ENCODE peak calls at places on chromosome 7, in four cellular contexts. One of them, this sample, is unnamed.

GRCh38 chr7:48296976-48297375 is 125.7 kb downstream of the ABCA13 start:
- DNase-seq in Panc1: no peak
- DNase-seq in endodermal cell: no peak
- DNase-seq in right atrium auricular region: no peak
- DNase-seq in this sample: no peak

GRCh38 chr7:48101352-48101751 is 12.3 kb downstream of the UPP1 start:
- DNase-seq in endodermal cell: peak; percentile 28
- DNase-seq in right atrium auricular region: no peak
- DNase-seq in Panc1: no peak
- DNase-seq in this sample: no peak

GRCh38 chr7:117186631-117187030 is 136.2 kb downstream of the WNT2 start:
- DNase-seq in endodermal cell: no peak
- DNase-seq in Panc1: no peak
- DNase-seq in right atrium auricular region: no peak
- DNase-seq in this sample: no peak

GRCh38 chr7:47291461-47292051 is 290.4 kb downstream of the TNS3 start:
- DNase-seq in endodermal cell: no peak
- DNase-seq in right atrium auricular region: peak; percentile 59
- DNase-seq in Panc1: peak; percentile 84
- DNase-seq in this sample: no peak

GRCh38 chr7:28581351-28581750 is 169.0 kb downstream of the CREB5 start:
- DNase-seq in Panc1: no peak
- DNase-seq in right atrium auricular region: no peak
- DNase-seq in endodermal cell: no peak
- DNase-seq in this sample: no peak

GRCh38 chr7:151444632-151445031 is 4.7 kb upstream of the CRYGN start:
- DNase-seq in endodermal cell: no peak
- DNase-seq in Panc1: no peak
- DNase-seq in right atrium auricular region: no peak
- DNase-seq in this sample: no peak

GRCh38 chr7:24708244-24708643 is 49.0 kb downstream of the GSDME start:
- DNase-seq in endodermal cell: no peak
- DNase-seq in Panc1: no peak
- DNase-seq in right atrium auricular region: no peak
- DNase-seq in this sample: no peak

GRCh38 chr7:112619343-112619742 is 138.6 kb downstream of the LSMEM1 start:
- DNase-seq in right atrium auricular region: no peak
- DNase-seq in Panc1: no peak
- DNase-seq in endodermal cell: no peak
- DNase-seq in this sample: no peak

GRCh38 chr7:128104109-128104742 is 73.0 kb upstream of the LRRC4 start:
- DNase-seq in endodermal cell: no peak
- DNase-seq in Panc1: no peak
- DNase-seq in right atrium auricular region: no peak
- DNase-seq in this sample: no peak

GRCh38 chr7:22787936-22788335 is 34.7 kb downstream of the TOMM7 start:
- DNase-seq in right atrium auricular region: no peak
- DNase-seq in endodermal cell: no peak
- DNase-seq in Panc1: no peak
- DNase-seq in this sample: no peak

GRCh38 chr7:63899691-63900393 is 98.8 kb upstream of the ZNF722 start:
- DNase-seq in right atrium auricular region: no peak
- DNase-seq in endodermal cell: no peak
- DNase-seq in Panc1: no peak
- DNase-seq in this sample: peak; percentile 87

GRCh38 chr7:46015107-46015868 is 94.2 kb upstream of the IGFBP3 start:
- DNase-seq in right atrium auricular region: no peak
- DNase-seq in endodermal cell: peak; percentile 92
- DNase-seq in Panc1: no peak
- DNase-seq in this sample: no peak

GRCh38 chr7:77421273-77421672 is 5.1 kb upstream of the GSAP start:
- DNase-seq in endodermal cell: no peak
- DNase-seq in Panc1: no peak
- DNase-seq in right atrium auricular region: no peak
- DNase-seq in this sample: no peak

GRCh38 chr7:147332988-147333387 is 1216.4 kb downstream of the CNTNAP2 start:
- DNase-seq in endodermal cell: no peak
- DNase-seq in right atrium auricular region: no peak
- DNase-seq in Panc1: no peak
- DNase-seq in this sample: no peak

GRCh38 chr7:143285454-143285756 is 647 bp downstream of the TMEM139 start:
- DNase-seq in endodermal cell: no peak
- DNase-seq in Panc1: no peak
- DNase-seq in right atrium auricular region: no peak
- DNase-seq in this sample: peak; percentile 73

GRCh38 chr7:10104292-10104691 is 869.4 kb upstream of the PHF14 start:
- DNase-seq in endodermal cell: no peak
- DNase-seq in Panc1: no peak
- DNase-seq in right atrium auricular region: no peak
- DNase-seq in this sample: no peak

GRCh38 chr7:127673902-127674301 is 21.9 kb downstream of the SND1 start:
- DNase-seq in Panc1: no peak
- DNase-seq in endodermal cell: peak; percentile 49
- DNase-seq in right atrium auricular region: no peak
- DNase-seq in this sample: no peak

GRCh38 chr7:91434821-91435220 is 170.6 kb downstream of the FZD1 start:
- DNase-seq in Panc1: no peak
- DNase-seq in endodermal cell: no peak
- DNase-seq in right atrium auricular region: no peak
- DNase-seq in this sample: no peak

GRCh38 chr7:149414745-149415390 is 46.0 kb downstream of the ZNF777 start:
- DNase-seq in right atrium auricular region: peak; percentile 84
- DNase-seq in endodermal cell: peak; percentile 96
- DNase-seq in Panc1: no peak
- DNase-seq in this sample: no peak

GRCh38 chr7:41891967-41892755 is 189.3 kb upstream of the INHBA start:
- DNase-seq in endodermal cell: peak; percentile 86
- DNase-seq in right atrium auricular region: no peak
- DNase-seq in Panc1: no peak
- DNase-seq in this sample: no peak

GRCh38 chr7:140639366-140640053 is 1.1 kb downstream of the DENND2A start:
- DNase-seq in endodermal cell: peak; percentile 67
- DNase-seq in Panc1: no peak
- DNase-seq in right atrium auricular region: no peak
- DNase-seq in this sample: no peak

GRCh38 chr7:149310990-149311573 is 49.1 kb downstream of the ZNF783 start:
- DNase-seq in right atrium auricular region: peak; percentile 16
- DNase-seq in endodermal cell: no peak
- DNase-seq in Panc1: no peak
- DNase-seq in this sample: no peak

GRCh38 chr7:1700536-1701333 is 30.7 kb downstream of the ELFN1 start:
- DNase-seq in endodermal cell: peak; percentile 33
- DNase-seq in right atrium auricular region: no peak
- DNase-seq in Panc1: no peak
- DNase-seq in this sample: peak; percentile 40

GRCh38 chr7:40839881-40840280 is 705.1 kb downstream of the SUGCT start:
- DNase-seq in right atrium auricular region: no peak
- DNase-seq in Panc1: no peak
- DNase-seq in endodermal cell: no peak
- DNase-seq in this sample: no peak

DNA sequence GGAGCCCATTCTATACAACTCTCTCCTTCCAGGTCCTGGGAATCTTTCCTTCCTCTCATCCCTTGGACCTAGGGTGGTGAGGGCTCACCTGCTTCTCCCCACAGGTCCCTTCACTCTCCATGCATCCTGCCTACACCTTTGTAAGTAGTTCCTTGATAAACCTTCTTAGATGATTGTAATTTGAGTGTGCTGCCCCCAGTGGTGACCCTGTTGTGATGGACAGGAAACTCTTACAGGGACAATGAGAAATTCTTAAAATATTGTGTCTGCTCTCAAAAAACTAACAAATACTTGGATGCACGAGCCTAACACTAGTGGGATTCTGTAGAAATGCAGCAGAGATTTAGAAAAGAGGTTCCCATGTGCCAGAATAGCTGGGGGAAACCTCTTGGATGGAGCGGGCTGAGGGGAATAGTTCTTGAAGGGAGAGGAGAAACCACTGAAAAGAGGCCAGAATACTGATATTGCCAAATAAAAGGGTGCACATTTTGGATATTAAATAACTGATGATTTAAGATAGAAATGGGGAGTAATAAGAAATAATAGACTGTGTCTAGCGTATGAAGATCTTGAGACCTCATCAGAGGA is 6.7 kb upstream of the PAXIP1 start:
- DNase-seq in right atrium auricular region: no peak
- DNase-seq in Panc1: no peak
- DNase-seq in endodermal cell: peak; percentile 77
- DNase-seq in this sample: no peak
- TF ChIP-seq CTCF in right atrium auricular region: peak; percentile 31
- TF ChIP-seq CTCF in Panc1: peak; percentile 69
- TF ChIP-seq CTCF in endodermal cell: peak; percentile 80
- TF ChIP-seq CTCF in this sample: peak; percentile 26

GRCh38 chr7:130205084-130205947 is at the start of gene TMEM209:
- DNase-seq in endodermal cell: peak; percentile 98
- DNase-seq in Panc1: peak; percentile 87
- DNase-seq in right atrium auricular region: peak; percentile 95
- DNase-seq in this sample: peak; percentile 97

GRCh38 chr7:130207642-130208041 is at the start of gene SSMEM1:
- DNase-seq in endodermal cell: no peak
- DNase-seq in Panc1: peak; percentile 8
- DNase-seq in right atrium auricular region: no peak
- DNase-seq in this sample: no peak

GRCh38 chr7:130210181-130210935 is 2.7 kb downstream of the SSMEM1 start:
- DNase-seq in endodermal cell: no peak
- DNase-seq in right atrium auricular region: no peak
- DNase-seq in Panc1: no peak
- DNase-seq in this sample: no peak

GRCh38 chr7:130208511-130208910 is 851 bp downstream of the SSMEM1 start:
- DNase-seq in endodermal cell: no peak
- DNase-seq in Panc1: no peak
- DNase-seq in right atrium auricular region: no peak
- DNase-seq in this sample: no peak

GRCh38 chr7:130207033-130207432 is 627 bp upstream of the SSMEM1 start:
- DNase-seq in Panc1: no peak
- DNase-seq in endodermal cell: no peak
- DNase-seq in right atrium auricular region: no peak
- DNase-seq in this sample: no peak
- H3K27ac ChIP-seq in Panc1: no peak overlapping the region
- H3K27ac ChIP-seq in endodermal cell: no peak overlapping the region
- H3K27ac ChIP-seq in right atrium auricular region: no peak overlapping the region
- H3K27ac ChIP-seq in this sample: no peak overlapping the region

GRCh38 chr7:135979674-135980660 is 2.8 kb upstream of the MTPN start:
- DNase-seq in Panc1: no peak
- DNase-seq in right atrium auricular region: no peak
- DNase-seq in endodermal cell: no peak
- DNase-seq in this sample: no peak
- H3K4me3 ChIP-seq in Panc1: no peak overlapping the region
- H3K4me3 ChIP-seq in right atrium auricular region: no peak overlapping the region
- H3K4me3 ChIP-seq in endodermal cell: no peak overlapping the region
- H3K4me3 ChIP-seq in this sample: peak overlapping the region; percentile 19

GRCh38 chr7:158395780-158396214 is 191.8 kb downstream of the PTPRN2 start:
- DNase-seq in Panc1: no peak
- DNase-seq in right atrium auricular region: no peak
- DNase-seq in endodermal cell: peak; percentile 80
- DNase-seq in this sample: peak; percentile 56

GRCh38 chr7:158395349-158395748 is 192.3 kb downstream of the PTPRN2 start:
- DNase-seq in Panc1: no peak
- DNase-seq in right atrium auricular region: no peak
- DNase-seq in endodermal cell: no peak
- DNase-seq in this sample: peak; percentile 39

GRCh38 chr7:158396301-158396905 is 191.2 kb downstream of the PTPRN2 start:
- DNase-seq in Panc1: no peak
- DNase-seq in endodermal cell: no peak
- DNase-seq in right atrium auricular region: no peak
- DNase-seq in this sample: peak; percentile 61

GRCh38 chr7:158393926-158394625 is 193.5 kb downstream of the PTPRN2 start:
- DNase-seq in endodermal cell: no peak
- DNase-seq in Panc1: no peak
- DNase-seq in right atrium auricular region: no peak
- DNase-seq in this sample: peak; percentile 54

GRCh38 chr7:158394936-158395335 is 192.7 kb downstream of the PTPRN2 start:
- DNase-seq in endodermal cell: peak; percentile 89
- DNase-seq in right atrium auricular region: no peak
- DNase-seq in Panc1: no peak
- DNase-seq in this sample: peak; percentile 76
- TF ChIP-seq CTCF in endodermal cell: peak; percentile 83
- TF ChIP-seq CTCF in right atrium auricular region: peak; percentile 74
- TF ChIP-seq CTCF in Panc1: peak; percentile 89
- TF ChIP-seq CTCF in this sample: peak; percentile 63

GRCh38 chr7:37281368-37282092 is 167.1 kb downstream of the ELMO1 start:
- DNase-seq in Panc1: no peak
- DNase-seq in endodermal cell: no peak
- DNase-seq in right atrium auricular region: no peak
- DNase-seq in this sample: no peak
- H3K27ac ChIP-seq in Panc1: no peak overlapping the region
- H3K27ac ChIP-seq in endodermal cell: no peak overlapping the region
- H3K27ac ChIP-seq in right atrium auricular region: peak overlapping the region; percentile 16
- H3K27ac ChIP-seq in this sample: no peak overlapping the region

DNA sequence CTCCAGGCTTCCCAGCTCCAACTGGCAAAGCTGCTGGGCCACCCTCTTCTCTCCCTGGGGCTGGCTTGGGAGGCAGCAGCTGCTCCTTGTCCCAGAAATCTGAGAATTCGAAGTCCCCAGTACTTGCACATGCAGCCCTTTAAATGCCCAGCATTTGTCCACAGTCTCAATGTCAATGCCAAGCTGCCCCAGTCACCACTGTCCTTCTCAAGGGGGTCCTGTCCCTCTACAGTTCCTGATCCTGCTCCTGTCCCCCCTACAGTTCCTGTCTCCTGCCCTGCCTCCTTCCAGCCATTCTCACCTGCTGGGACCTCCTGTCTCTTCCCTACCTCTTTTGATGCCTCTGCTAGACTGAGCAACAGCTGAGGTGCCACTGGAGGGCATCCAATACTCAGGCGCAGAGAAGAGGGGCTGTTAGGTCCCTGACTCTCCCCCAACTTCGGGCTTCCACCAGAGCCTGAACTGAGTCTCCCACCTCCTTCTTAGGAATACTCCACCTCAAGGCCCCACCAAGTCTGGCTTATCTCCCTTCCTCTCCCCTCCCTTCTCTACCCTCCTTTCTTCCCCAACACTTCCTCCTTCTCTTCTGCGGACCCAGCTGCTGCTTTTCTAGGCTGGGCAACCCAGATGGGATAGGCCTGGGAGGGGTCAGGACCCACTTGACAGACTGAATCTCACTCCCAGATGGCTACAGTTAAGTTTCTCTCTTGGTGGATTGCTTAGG is 4.7 kb upstream of the HOXA11 start:
- DNase-seq in Panc1: no peak
- DNase-seq in endodermal cell: peak; percentile 54
- DNase-seq in right atrium auricular region: no peak
- DNase-seq in this sample: peak; percentile 30
- H3K4me3 ChIP-seq in Panc1: no peak overlapping the region
- H3K4me3 ChIP-seq in endodermal cell: no peak overlapping the region
- H3K4me3 ChIP-seq in right atrium auricular region: no peak overlapping the region
- H3K4me3 ChIP-seq in this sample: no peak overlapping the region

This sample was measured in upper lobe of right lung.